ENCODE peak calls at places on chromosome 21, in four cellular contexts. G is adrenal gland, Q is iPS DF 6.9, U is left lung. Z is an unnamed sample.

GRCh38 chr21:21232320-21232719 is 234.1 kb downstream of the NCAM2 start:
- DNase-seq in U (no peak), Q (no peak), G (no peak), Z (no peak)

GRCh38 chr21:43609501-43610340 is 49.6 kb downstream of the HSF2BP start:
- DNase-seq in G (peak), Q (no peak), U (no peak), Z (peak)

GRCh38 chr21:45545236-45545570 is 3.0 kb upstream of the SLC19A1 start:
- DNase-seq in U (no peak), Q (no peak), G (peak), Z (no peak)

GRCh38 chr21:45513741-45514310 is 28.4 kb downstream of the SLC19A1 start:
- DNase-seq in G (no peak), U (peak), Q (no peak), Z (peak)

GRCh38 chr21:45318556-45319341 is 31.1 kb upstream of the POFUT2 start:
- DNase-seq in G (peak), U (no peak), Q (no peak), Z (peak)

GRCh38 chr21:43021191-43021590 is 46.8 kb downstream of the PKNOX1 start:
- DNase-seq in U (no peak), G (no peak), Q (no peak), Z (no peak)

GRCh38 chr21:44836666-44837471 is 19.0 kb upstream of the SUMO3 start:
- DNase-seq in Q (no peak), G (peak), U (no peak), Z (no peak)

GRCh38 chr21:21997390-21998333 is 999.5 kb downstream of the NCAM2 start:
- DNase-seq in Q (no peak), G (no peak), U (no peak), Z (no peak)

GRCh38 chr21:19122371-19122770 is 718.8 kb upstream of the TMPRSS15 start:
- DNase-seq in G (no peak), Q (no peak), U (no peak), Z (no peak)

GRCh38 chr21:44291936-44292811 is 6.5 kb downstream of the AIRE start:
- DNase-seq in U (peak), Q (no peak), G (no peak), Z (no peak)

GRCh38 chr21:45405819-45406762 is 1.1 kb downstream of the COL18A1 start:
- DNase-seq in Q (no peak), G (no peak), U (peak), Z (peak)

GRCh38 chr21:44737706-44738354 is 26.5 kb upstream of the TSPEAR start:
- DNase-seq in U (no peak), Q (no peak), G (no peak), Z (no peak)

GRCh38 chr21:19844334-19844733 is 1153.9 kb upstream of the NCAM2 start:
- DNase-seq in Q (no peak), U (no peak), G (no peak), Z (no peak)

GRCh38 chr21:44480200-44481065 is 25.1 kb downstream of the LRRC3 start:
- DNase-seq in U (peak), G (no peak), Q (no peak), Z (peak)

GRCh38 chr21:40385883-40386282 is 461.1 kb downstream of the DSCAM start:
- DNase-seq in U (no peak), Q (no peak), G (no peak), Z (no peak)

GRCh38 chr21:44428281-44428942 is 26.9 kb upstream of the LRRC3 start:
- DNase-seq in Q (peak), U (peak), G (no peak), Z (peak)

GRCh38 chr21:44548922-44549321 is 2.4 kb downstream of the KRTAP10-2 start:
- DNase-seq in G (no peak), Q (peak), U (no peak), Z (no peak)

GRCh38 chr21:44865561-44866280 is 7.8 kb downstream of the PTTG1IP start:
- DNase-seq in U (no peak), G (no peak), Q (no peak), Z (no peak)

GRCh38 chr21:34072145-34073031 is 990 bp upstream of the MRPS6 start:
- DNase-seq in Q (no peak), G (peak), U (no peak), Z (no peak)

GRCh38 chr21:44920694-44921604 is at the start of gene ITGB2:
- DNase-seq in U (peak), Q (no peak), G (peak), Z (peak)

GRCh38 chr21:41966872-41967621 is 13.2 kb upstream of the C2CD2 start:
- DNase-seq in Q (no peak), U (peak), G (peak), Z (no peak)

GRCh38 chr21:42198949-42199348 is 20.0 kb upstream of the ABCG1 start:
- DNase-seq in G (peak), Q (no peak), U (no peak), Z (no peak)

GRCh38 chr21:21464691-21465090 is 466.5 kb downstream of the NCAM2 start:
- DNase-seq in U (no peak), G (no peak), Q (no peak), Z (no peak)

GRCh38 chr21:41358193-41359166 is 3.3 kb upstream of the MX2 start:
- DNase-seq in Q (no peak), G (peak), U (no peak), Z (no peak)

GRCh38 chr21:44949161-44950015 is 9.6 kb downstream of the SLX9 start:
- DNase-seq in U (peak), Q (peak), G (peak), Z (peak)

DNA sequence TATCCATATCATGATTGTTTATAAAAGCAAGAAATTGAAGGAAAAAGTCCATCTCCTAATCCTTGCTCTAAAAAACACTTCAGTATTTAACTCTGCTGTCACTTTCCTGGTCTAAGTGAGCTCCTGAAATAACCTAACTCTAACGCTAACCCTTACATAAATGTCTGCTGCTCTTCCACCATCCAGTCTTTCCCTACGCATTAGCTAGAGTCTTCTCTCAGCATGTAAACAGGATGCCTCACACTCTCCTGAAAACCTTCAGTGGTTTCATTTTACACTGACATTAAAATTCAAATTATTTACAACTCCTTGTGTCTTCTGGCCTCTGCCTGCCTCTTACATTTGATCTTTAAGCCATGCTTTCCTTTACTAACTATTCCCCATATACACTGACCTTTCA is 697.6 kb upstream of the CXADR start:
- DNase-seq in Q (no peak), G (no peak), U (no peak), Z (no peak)
- H3K4me3 ChIP-seq in Q (no peak), G (no peak), U (no peak), Z (no peak)

DNA sequence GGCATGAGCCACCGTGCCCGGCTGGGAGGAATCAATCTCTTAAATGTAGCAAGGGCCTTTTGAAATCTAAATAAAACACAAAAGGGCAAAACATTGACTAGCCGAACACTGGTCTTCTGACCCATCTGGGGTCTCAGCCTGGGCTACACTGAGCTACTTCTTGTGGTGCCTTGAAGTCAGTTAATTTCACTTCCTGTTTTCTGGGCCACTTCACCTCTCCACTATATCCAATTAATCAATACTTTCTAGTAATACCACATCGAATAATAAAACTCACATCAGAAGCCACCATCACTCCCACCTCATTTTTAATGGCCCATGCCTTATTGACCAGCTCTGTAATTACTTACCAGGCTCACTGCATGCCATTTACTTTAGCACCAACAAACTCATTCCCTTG is 138.0 kb upstream of the SAMSN1 start:
- DNase-seq in U (peak), Q (no peak), G (no peak), Z (no peak)
- H3K4me3 ChIP-seq in U (no peak), Q (no peak), G (no peak), Z (no peak)

GRCh38 chr21:38811257-38811656 is 5.5 kb downstream of the ETS2 start:
- DNase-seq in Q (no peak), U (no peak), G (no peak), Z (no peak)

GRCh38 chr21:38815060-38815405 is 9.3 kb downstream of the ETS2 start:
- DNase-seq in Q (no peak), U (no peak), G (no peak), Z (no peak)

GRCh38 chr21:38814126-38815059 is 8.7 kb downstream of the ETS2 start:
- DNase-seq in U (no peak), Q (no peak), G (no peak), Z (no peak)

GRCh38 chr21:38813554-38813953 is 7.8 kb downstream of the ETS2 start:
- DNase-seq in U (no peak), G (no peak), Q (no peak), Z (no peak)

DNA sequence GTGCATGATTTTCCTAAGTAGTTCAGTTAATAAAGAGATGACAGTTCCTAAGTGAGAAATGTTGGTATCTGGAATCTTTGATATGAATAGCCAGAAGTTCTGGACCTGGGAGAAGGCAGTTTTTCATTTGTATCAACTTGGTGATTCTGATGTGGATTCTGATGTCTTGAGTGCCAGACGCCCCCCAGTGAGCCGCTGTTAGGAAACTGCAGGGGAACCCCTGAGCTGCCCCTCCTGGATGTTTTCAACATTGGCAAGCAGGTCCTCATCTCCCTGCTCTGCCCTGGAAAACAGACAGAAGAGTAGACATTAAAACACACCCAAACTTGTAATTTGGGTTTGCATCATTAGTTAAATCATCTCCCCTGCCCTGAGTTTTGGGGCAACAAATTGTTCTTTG is 7.4 kb downstream of the ETS2 start:
- DNase-seq in G (no peak), U (no peak), Q (peak), Z (no peak)
- H3K4me3 ChIP-seq in G (no peak), U (no peak), Q (no peak), Z (no peak)

GRCh38 chr21:25638634-25639166 is 358 bp upstream of the JAM2 start:
- DNase-seq in Q (no peak), G (no peak), U (no peak), Z (no peak)

GRCh38 chr21:25639167-25639921 is at the start of gene JAM2:
- DNase-seq in U (peak), Q (no peak), G (peak), Z (peak)

GRCh38 chr21:25636727-25637126 is 2.3 kb upstream of the JAM2 start:
- DNase-seq in U (no peak), G (no peak), Q (no peak), Z (no peak)

GRCh38 chr21:25639922-25640670 is 1.0 kb downstream of the JAM2 start:
- DNase-seq in U (peak), Q (no peak), G (peak), Z (no peak)

GRCh38 chr21:25637846-25638245 is 1.2 kb upstream of the JAM2 start:
- DNase-seq in Q (no peak), U (no peak), G (no peak), Z (no peak)
- H3K4me3 ChIP-seq in Q (no peak), U (no peak), G (no peak), Z (no peak)

DNA sequence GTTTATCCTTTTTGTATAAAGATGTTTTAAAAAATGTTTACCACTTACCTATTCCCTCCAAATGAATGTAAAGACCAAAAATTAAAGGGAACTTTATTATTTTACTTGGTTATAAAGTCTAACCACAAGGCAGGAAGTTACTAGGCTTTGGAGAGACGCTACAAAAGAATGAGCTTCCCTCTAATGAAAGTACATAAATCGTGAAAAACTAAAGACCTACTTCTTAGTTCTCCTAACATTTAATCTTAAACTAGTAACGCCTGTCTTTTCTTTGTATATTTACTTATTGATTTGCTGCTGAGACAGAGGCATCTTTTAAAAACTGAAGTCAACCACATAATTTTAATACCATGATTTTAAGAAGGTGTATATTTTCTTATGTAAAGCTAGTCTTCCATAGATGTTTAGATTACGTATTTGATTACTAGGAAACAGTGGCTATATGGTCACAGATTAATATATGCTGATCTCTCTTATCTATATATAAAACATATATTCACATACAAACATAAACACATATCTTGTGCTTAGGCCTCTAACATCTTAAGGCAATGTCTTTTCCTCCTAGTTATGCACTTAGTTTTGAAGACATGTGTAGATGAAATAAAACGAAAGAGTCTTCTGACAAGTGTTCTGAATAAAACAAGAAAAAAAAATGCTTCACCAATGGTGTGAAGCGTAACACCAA is 466.9 kb downstream of the USP25 start:
- DNase-seq in G (no peak), Q (no peak), U (no peak), Z (no peak)
- H3K4me3 ChIP-seq in G (no peak), Q (no peak), U (peak), Z (peak)

DNA sequence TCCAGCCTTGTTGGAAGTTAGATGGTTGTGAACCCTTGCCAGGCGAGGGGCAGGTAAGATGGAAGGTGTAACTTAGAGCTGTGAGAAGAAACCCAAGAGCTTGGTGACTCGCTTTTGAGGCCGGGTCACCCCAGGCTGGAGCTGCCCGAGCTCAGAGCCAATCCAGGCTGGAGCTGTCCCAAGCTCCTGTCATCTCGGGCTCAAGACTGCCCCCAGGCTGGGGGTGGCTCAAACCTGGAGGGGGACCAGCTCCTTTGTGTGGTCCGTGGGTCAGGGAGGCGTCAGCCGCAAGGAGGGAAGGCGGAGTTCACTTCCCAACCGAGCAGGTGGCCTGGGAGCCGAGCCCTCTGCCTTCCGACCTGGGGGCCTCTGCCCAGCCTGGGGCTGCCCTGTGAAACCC is 2.0 kb downstream of the HUNK start:
- DNase-seq in U (peak), G (no peak), Q (no peak), Z (no peak)
- H3K4me3 ChIP-seq in U (no peak), G (no peak), Q (peak), Z (no peak)

DNA sequence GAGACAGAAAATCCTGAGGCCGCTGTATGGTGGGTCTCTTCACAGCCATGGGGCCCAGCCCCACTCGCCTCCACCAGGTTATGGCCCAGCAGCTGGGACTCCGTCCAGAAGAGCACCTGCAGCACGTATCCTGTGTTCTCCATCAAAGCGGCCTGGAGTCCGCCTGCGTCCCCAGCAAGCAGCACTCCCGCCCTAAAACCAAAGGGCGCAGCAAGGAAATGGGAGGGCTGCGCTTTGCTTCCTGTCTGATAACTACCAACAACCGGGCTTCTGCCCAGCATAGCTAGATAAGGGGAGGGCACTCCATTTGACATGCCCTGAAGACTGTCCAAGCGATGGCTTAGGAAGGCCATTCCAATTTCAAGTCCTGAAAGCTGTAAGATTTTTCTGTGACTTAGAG is 119.9 kb downstream of the KCNJ15 start:
- DNase-seq in G (no peak), U (peak), Q (no peak), Z (no peak)
- H3K4me3 ChIP-seq in G (no peak), U (peak), Q (no peak), Z (no peak)

GRCh38 chr21:35138665-35139381 is 89.7 kb upstream of the RUNX1 start:
- DNase-seq in Q (no peak), U (no peak), G (no peak), Z (no peak)
- H3K4me3 ChIP-seq in Q (no peak), U (no peak), G (no peak), Z (no peak)